ENCODE peak calls at places on chromosomes 11 and 22, in five cellular contexts. A is transverse colon, Q is bronchial epithelial cell, L is K562, X is body of pancreas. Y is an unnamed sample.

GRCh38 chr22:32413715-32414114 is 1.7 kb upstream of the RTCB start:
- DNase-seq in X (no peak), A (no peak), Q (peak; percentile 40), L (peak; percentile 13), Y (no peak)

GRCh38 chr11:122714021-122714420 is 58.5 kb downstream of the UBASH3B start:
- DNase-seq in A (no peak), Q (no peak), L (no peak), X (no peak), Y (no peak)

GRCh38 chr22:17319541-17319940 is 49.7 kb upstream of the CECR2 start:
- DNase-seq in X (no peak), Q (no peak), L (peak; percentile 5), A (no peak), Y (no peak)

GRCh38 chr22:45163074-45163416 is 680 bp upstream of the NUP50 start:
- DNase-seq in X (peak; percentile 59), A (peak; percentile 26), L (peak; percentile 9), Q (peak; percentile 34), Y (no peak)

GRCh38 chr11:111459506-111460270 is 52.5 kb downstream of the BTG4 start:
- DNase-seq in L (no peak), X (no peak), A (no peak), Q (no peak), Y (no peak)

GRCh38 chr11:118652681-118653181 is 26.7 kb downstream of the TREH start:
- DNase-seq in Q (no peak), X (no peak), L (no peak), A (no peak), Y (no peak)

GRCh38 chr11:68862426-68862825 is 20.7 kb upstream of the CPT1A start:
- DNase-seq in A (no peak), L (no peak), X (no peak), Q (no peak), Y (no peak)

GRCh38 chr11:73439002-73439843 is 63.0 kb downstream of the RELT start:
- DNase-seq in X (no peak), Q (no peak), L (no peak), A (peak; percentile 23), Y (no peak)

GRCh38 chr22:25841775-25842174 is 99.8 kb downstream of the MYO18B start:
- DNase-seq in A (no peak), X (no peak), Q (no peak), L (no peak), Y (no peak)

GRCh38 chr22:25844601-25845000 is 102.6 kb downstream of the MYO18B start:
- DNase-seq in L (no peak), A (no peak), Q (no peak), X (no peak), Y (no peak)

GRCh38 chr11:34214961-34215805 is 109.8 kb downstream of the NAT10 start:
- DNase-seq in X (no peak), Q (peak; percentile 95), L (no peak), A (no peak), Y (no peak)

GRCh38 chr11:117143871-117144476 is at the start of gene PAFAH1B2:
- DNase-seq in L (peak; percentile 97), X (peak; percentile 97), Q (peak; percentile 84), A (peak; percentile 97), Y (peak; percentile 91)

GRCh38 chr22:46287873-46288751 is 8.6 kb upstream of the GTSE1 start:
- DNase-seq in A (peak; percentile 66), Q (no peak), L (no peak), X (peak; percentile 28), Y (no peak)

GRCh38 chr11:28822596-28822995 is 714.4 kb downstream of the METTL15 start:
- DNase-seq in X (no peak), A (no peak), L (no peak), Q (peak; percentile 66), Y (no peak)

GRCh38 chr11:133082851-133083488 is 449.3 kb downstream of the OPCML start:
- DNase-seq in L (peak; percentile 68), Q (no peak), X (peak; percentile 74), A (peak; percentile 64), Y (peak; percentile 4)

GRCh38 chr22:44758970-44759365 is 6.6 kb downstream of the ARHGAP8 start:
- DNase-seq in X (no peak), Q (no peak), A (no peak), L (no peak), Y (no peak)

GRCh38 chr22:27124336-27125023 is 467.1 kb downstream of the MIAT start:
- DNase-seq in A (peak; percentile 23), X (no peak), Q (no peak), L (no peak), Y (no peak)

DNA sequence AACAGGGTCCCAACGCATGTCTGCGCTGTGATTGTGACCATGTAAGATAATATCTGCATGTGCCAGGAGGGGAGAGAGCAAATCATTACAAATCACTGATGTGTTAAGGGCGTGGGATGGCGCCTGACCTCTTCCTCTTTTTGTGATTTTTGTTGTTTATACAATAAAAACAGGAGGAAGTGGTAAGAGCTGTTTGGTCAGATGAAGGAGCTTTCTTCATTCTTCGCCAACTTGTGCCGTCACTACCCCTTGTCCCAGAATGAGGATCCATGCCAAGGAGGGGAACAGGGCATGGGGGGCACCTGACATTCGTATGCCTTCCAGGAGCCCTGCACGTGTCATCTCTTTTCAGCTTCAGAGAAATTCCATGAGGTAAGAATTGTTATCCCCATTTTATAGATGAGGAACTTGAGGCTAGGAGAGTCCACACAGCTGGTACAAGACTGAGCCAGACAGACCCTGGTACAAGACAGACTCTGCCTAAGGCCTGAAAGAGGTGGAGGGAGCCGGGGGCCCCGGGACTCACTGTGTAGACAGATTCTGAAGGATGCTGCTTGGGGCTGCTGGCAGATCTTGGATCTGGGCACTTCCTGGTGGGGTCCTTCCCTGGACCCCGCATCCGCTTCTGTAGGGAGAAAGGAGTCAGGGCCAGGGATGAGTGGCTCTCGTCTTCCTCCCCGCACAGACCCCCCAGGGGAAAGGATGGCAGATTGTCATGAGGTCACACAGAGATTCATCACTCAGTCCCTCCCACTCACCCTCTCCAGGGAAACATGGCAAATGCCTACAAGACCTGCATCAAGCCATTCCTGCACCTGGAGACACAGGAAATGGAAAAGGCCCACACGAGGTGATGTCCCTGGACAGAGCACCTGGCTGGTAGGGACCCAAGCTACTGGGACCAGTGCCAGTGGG is 34.6 kb downstream of the NFAM1 start:
- DNase-seq in X (no peak), Q (no peak), L (no peak), A (peak; percentile 35), Y (no peak)
- H3K4me3 ChIP-seq in X (no peak overlapping the region), Q (no peak overlapping the region), L (no peak overlapping the region), A (no peak overlapping the region), Y (no peak overlapping the region)

DNA sequence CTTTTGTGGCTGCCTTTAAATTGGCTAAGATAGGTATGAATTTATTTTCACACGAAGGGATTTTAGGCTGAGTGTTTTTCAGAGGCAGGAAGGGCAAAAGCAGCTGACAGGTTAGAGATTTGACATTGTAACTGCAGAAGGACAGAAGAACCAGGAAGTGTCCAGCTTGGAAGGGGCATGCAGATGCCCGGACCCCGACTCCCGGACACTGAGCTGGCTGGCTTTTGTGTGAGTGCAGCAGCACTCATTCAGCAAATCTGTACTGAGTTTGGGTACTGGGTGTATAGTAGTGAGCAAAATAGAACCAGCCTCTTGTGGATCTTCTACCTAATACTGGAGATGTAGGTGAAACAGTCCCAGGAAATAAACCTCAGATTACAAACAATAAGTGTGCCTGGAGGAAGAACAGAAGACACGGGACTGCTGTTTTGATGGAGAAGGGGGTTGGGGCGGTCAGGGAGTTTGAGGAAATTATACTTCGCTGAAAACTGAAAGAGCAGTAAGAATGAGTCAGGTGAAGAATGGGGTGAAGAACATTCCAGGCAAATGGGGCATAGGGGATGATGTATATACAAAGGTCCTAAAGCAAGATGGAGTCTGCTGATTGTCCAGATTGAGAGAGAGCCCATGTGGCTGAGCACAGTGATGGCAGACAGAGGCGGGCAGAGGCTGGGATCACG is 64.6 kb downstream of the PPFIBP2 start:
- DNase-seq in L (no peak), A (no peak), Q (no peak), X (no peak), Y (no peak)
- H3K4me3 ChIP-seq in L (no peak overlapping the region), A (peak overlapping the region; percentile 35), Q (no peak overlapping the region), X (no peak overlapping the region), Y (peak overlapping the region; percentile 13)

DNA sequence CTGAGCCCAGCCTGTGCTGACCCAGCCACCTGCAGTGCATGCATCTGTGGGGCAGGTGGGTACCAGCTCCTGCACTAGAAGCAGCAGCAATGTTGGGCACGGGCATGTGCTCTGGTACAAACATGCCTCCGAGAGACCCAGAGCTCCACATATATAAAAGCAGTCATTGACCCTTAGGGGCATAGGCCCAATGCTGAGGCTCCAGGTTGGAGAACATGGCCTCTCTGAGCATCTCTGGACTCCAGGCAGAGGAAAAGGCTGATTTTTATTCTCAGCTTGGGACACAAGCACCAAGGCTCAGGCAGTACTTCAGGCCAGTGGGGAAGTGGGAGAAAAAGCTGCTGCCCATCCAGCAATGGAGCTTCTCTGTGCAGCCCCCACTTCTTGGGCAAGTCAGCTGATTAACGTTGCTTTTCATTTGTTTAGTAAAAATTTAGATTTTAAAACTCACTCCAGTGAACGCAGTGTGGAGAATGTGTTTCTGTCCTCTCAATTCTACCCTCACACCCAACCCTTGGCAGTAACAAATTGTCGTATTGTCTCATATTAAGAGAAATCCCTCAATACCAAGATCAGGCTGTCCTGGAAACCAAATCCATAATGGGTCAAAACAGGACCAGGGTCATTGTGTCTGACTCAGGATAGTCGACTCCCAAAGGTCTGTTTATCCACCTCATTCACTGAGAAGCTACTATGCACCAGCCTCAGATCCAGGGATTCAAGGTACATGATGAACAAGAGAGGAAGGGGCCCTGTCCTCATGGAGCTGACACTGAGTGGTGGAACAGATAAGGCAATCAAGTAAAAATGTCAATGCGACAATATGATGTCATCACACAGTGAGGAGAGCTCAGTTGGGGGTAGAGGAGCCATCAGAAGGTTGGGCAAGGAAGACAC is 50.6 kb upstream of the TOP3B start:
- DNase-seq in A (no peak), L (no peak), Q (no peak), X (no peak), Y (no peak)
- H3K4me3 ChIP-seq in A (no peak overlapping the region), L (no peak overlapping the region), Q (no peak overlapping the region), X (no peak overlapping the region), Y (no peak overlapping the region)

GRCh38 chr11:107592256-107592655 is 1.3 kb downstream of the ELMOD1 start:
- DNase-seq in A (no peak), Q (no peak), X (peak; percentile 10), L (no peak), Y (no peak)
- H3K4me3 ChIP-seq in A (peak overlapping the region; percentile 68), Q (no peak overlapping the region), X (no peak overlapping the region), L (no peak overlapping the region), Y (peak overlapping the region; percentile 64)

DNA sequence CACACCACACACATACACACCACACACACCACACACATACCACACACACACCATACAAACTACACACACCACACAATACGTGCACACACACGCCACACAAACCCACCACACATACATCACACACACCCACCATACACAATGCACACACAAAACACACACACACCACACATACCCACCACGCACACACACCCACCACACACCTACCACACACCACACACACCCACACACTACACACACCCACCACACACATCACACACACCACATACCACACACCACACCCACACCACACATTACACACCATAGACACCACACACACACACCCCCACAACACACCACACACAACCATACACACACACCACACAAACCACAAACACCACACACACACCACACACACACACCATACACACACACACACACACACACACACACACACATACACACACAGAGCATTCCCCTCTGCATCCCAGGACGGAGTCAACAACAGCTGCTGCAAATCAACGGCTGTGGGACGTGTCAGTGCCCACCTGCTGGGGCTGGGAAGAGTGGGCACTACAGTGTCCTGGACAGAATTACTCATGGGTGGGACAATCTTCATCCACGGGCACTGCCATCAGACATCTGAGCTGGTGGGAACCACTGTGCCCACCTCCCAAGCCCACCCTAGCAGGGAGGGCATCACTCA is 8.5 kb downstream of the TP53I11 start:
- DNase-seq in Q (no peak), X (no peak), A (no peak), L (no peak), Y (no peak)
- H3K4me3 ChIP-seq in Q (no peak overlapping the region), X (no peak overlapping the region), A (no peak overlapping the region), L (no peak overlapping the region), Y (no peak overlapping the region)

GRCh38 chr22:29208502-29208862 is 2.8 kb downstream of the EMID1 start:
- DNase-seq in Q (no peak), A (no peak), X (no peak), L (no peak), Y (no peak)
- H3K4me3 ChIP-seq in Q (no peak overlapping the region), A (no peak overlapping the region), X (no peak overlapping the region), L (no peak overlapping the region), Y (no peak overlapping the region)